ENCODE peak calls at places on chromosomes 13 and 19, in nine cellular contexts. T, R, F, W, O, V, H, Z and D are unnamed samples.
A peak's percentile ranks its signal among the peaks of the same experiment; 100 is the strongest.

GRCh38 chr19:18340237-18340989 is at the start of gene PGPEP1:
- DNase-seq in W (peak; percentile 96), T (peak; percentile 11), H (peak; percentile 77), O (peak; percentile 32), Z (peak; percentile 41), F (no peak), V (peak; percentile 41), R (peak; percentile 56), D (peak; percentile 27)

GRCh38 chr13:80870186-80870585 is 529.3 kb upstream of the SPRY2 start:
- DNase-seq in R (no peak), T (no peak), H (no peak), V (no peak), F (no peak), Z (no peak), O (no peak), W (no peak), D (no peak)

GRCh38 chr19:33498391-33499000 is 23.1 kb downstream of the PEPD start:
- DNase-seq in O (no peak), V (no peak), Z (no peak), H (no peak), F (no peak), W (no peak), R (no peak), T (no peak), D (no peak)

GRCh38 chr13:32472194-32472621 is 44.3 kb upstream of the N4BP2L1 start:
- DNase-seq in V (no peak), T (no peak), F (no peak), O (no peak), W (no peak), H (no peak), R (no peak), Z (no peak), D (no peak)

GRCh38 chr19:10706990-10707389 is 5.8 kb downstream of the QTRT1 start:
- DNase-seq in W (no peak), F (no peak), V (no peak), O (no peak), Z (no peak), T (no peak), R (no peak), H (no peak), D (no peak)

GRCh38 chr19:2266183-2266993 is 10.2 kb upstream of the JSRP1 start:
- DNase-seq in V (no peak), Z (peak; percentile 65), F (no peak), T (no peak), W (no peak), R (no peak), H (peak; percentile 63), O (peak; percentile 59), D (no peak)

GRCh38 chr13:83312194-83312593 is 570.1 kb downstream of the SLITRK1 start:
- DNase-seq in O (no peak), Z (no peak), W (no peak), T (no peak), F (no peak), R (no peak), V (no peak), H (no peak), D (no peak)

GRCh38 chr13:112703935-112704633 is 14.2 kb downstream of the ATP11A start:
- DNase-seq in F (no peak), H (no peak), T (no peak), R (no peak), W (no peak), O (no peak), Z (no peak), V (no peak), D (no peak)

GRCh38 chr19:4379383-4380253 is 20.7 kb downstream of the SH3GL1 start:
- DNase-seq in O (no peak), T (peak; percentile 95), R (no peak), V (peak; percentile 12), W (no peak), F (no peak), H (peak; percentile 66), Z (no peak), D (no peak)

GRCh38 chr19:11191273-11191755 is 6.0 kb downstream of the KANK2 start:
- DNase-seq in Z (peak; percentile 89), V (no peak), H (no peak), F (peak; percentile 88), W (peak; percentile 66), R (no peak), T (no peak), O (no peak), D (no peak)

GRCh38 chr13:55893541-55893940 is 1247.2 kb upstream of the PRR20A start:
- DNase-seq in R (no peak), F (no peak), Z (no peak), V (no peak), T (no peak), O (no peak), W (no peak), H (no peak), D (no peak)

GRCh38 chr19:15283141-15283885 is 49.0 kb downstream of the BRD4 start:
- DNase-seq in V (no peak), F (no peak), R (no peak), H (no peak), W (no peak), Z (no peak), O (no peak), T (no peak), D (no peak)

GRCh38 chr19:18650048-18650435 is 13.2 kb downstream of the KLHL26 start:
- DNase-seq in H (no peak), W (no peak), F (peak; percentile 93), Z (no peak), R (no peak), T (no peak), V (no peak), O (peak; percentile 28), D (no peak)

GRCh38 chr13:74669149-74669548 is 534.9 kb upstream of the KLF12 start:
- DNase-seq in T (no peak), W (no peak), Z (no peak), O (no peak), R (no peak), F (no peak), V (no peak), H (no peak), D (no peak)

GRCh38 chr13:40221131-40221459 is 445.3 kb downstream of the FOXO1 start:
- DNase-seq in H (no peak), W (no peak), V (no peak), Z (no peak), O (no peak), T (no peak), F (no peak), R (no peak), D (no peak)

GRCh38 chr19:47608074-47608907 is 643 bp upstream of the BICRA start:
- DNase-seq in V (peak; percentile 96), T (peak; percentile 87), H (peak; percentile 99), W (peak; percentile 98), O (peak; percentile 85), F (peak; percentile 93), Z (peak; percentile 55), R (peak; percentile 95), D (peak; percentile 91)

GRCh38 chr19:29378126-29378525 is 147.7 kb upstream of the VSTM2B start:
- DNase-seq in H (no peak), V (no peak), F (no peak), Z (no peak), W (no peak), R (no peak), O (no peak), T (no peak), D (no peak)

GRCh38 chr19:1269478-1270167 is 491 bp downstream of the CIRBP start:
- DNase-seq in W (peak; percentile 82), R (no peak), Z (peak; percentile 49), T (peak; percentile 81), F (peak; percentile 94), V (peak; percentile 86), H (peak; percentile 87), O (peak; percentile 79), D (peak; percentile 74)

GRCh38 chr19:18781047-18781600 is 10.0 kb downstream of the COMP start:
- DNase-seq in W (no peak), R (no peak), F (no peak), Z (no peak), O (no peak), T (no peak), V (no peak), H (no peak), D (no peak)

GRCh38 chr19:41377977-41378707 is 1.8 kb downstream of the TMEM91 start:
- DNase-seq in Z (peak; percentile 25), F (no peak), V (no peak), H (no peak), T (no peak), R (no peak), O (no peak), W (peak; percentile 67), D (no peak)

GRCh38 chr19:32404939-32405430 is 585 bp upstream of the DPY19L3 start:
- DNase-seq in W (no peak), R (no peak), T (peak; percentile 58), H (peak; percentile 59), Z (peak; percentile 77), F (peak; percentile 86), V (no peak), O (peak; percentile 75), D (no peak)

GRCh38 chr13:80497007-80497406 is 156.1 kb upstream of the SPRY2 start:
- DNase-seq in V (no peak), T (no peak), O (no peak), F (no peak), R (no peak), H (no peak), W (no peak), Z (no peak), D (no peak)

GRCh38 chr19:947707-948533 is 22.1 kb downstream of the ARID3A start:
- DNase-seq in H (no peak), F (no peak), V (no peak), W (no peak), Z (peak; percentile 92), R (no peak), T (no peak), O (peak; percentile 17), D (no peak)

GRCh38 chr13:46656786-46657185 is 103.8 kb downstream of the LRCH1 start:
- DNase-seq in V (no peak), R (no peak), W (no peak), T (no peak), F (no peak), O (no peak), Z (no peak), H (no peak), D (no peak)

GRCh38 chr13:20964904-20965303 is 62.4 kb upstream of the XPO4 start:
- DNase-seq in Z (no peak), V (no peak), H (no peak), R (no peak), O (no peak), F (no peak), T (no peak), W (no peak), D (no peak)

GRCh38 chr13:51955841-51956603 is 55.2 kb downstream of the ATP7B start:
- DNase-seq in F (no peak), R (no peak), O (no peak), W (no peak), V (no peak), H (no peak), T (peak; percentile 50), Z (no peak), D (no peak)